ENCODE peak calls at places on chromosomes 12 and 14, in ten cellular contexts. F is CD8-positive, alpha-beta memory T cell; L is lung; D is mesenchymal stem cell; E is thyroid gland; X is testis; Q is neuronal stem cell; Z is ovary; Y is fibroblast of lung; M is psoas muscle. O is an unnamed sample.

GRCh38 chr12:26576266-26576665 is 256.7 kb downstream of the ITPR2 start:
- DNase-seq in F (no peak), D (no peak), M (no peak), Q (no peak), L (no peak), Z (no peak), X (no peak), E (no peak), Y (no peak), O (no peak)

GRCh38 chr12:96192926-96193573 is 1.1 kb upstream of the ELK3 start:
- DNase-seq in L (no peak), X (no peak), Y (no peak), Z (no peak), E (no peak), M (no peak), D (peak; percentile 7), F (no peak), Q (no peak), O (no peak)

GRCh38 chr12:49644620-49644994 is 21.2 kb downstream of the PRPF40B start:
- DNase-seq in Z (peak; percentile 83), Q (peak; percentile 63), D (peak; percentile 80), X (peak; percentile 90), L (peak; percentile 72), M (peak; percentile 87), Y (peak; percentile 79), F (peak; percentile 77), E (peak; percentile 85), O (peak; percentile 63)

GRCh38 chr12:18998343-18999270 is 130.9 kb upstream of the PLEKHA5 start:
- DNase-seq in E (peak; percentile 67), Y (peak; percentile 82), M (no peak), Q (no peak), X (no peak), L (peak; percentile 33), F (no peak), D (peak; percentile 85), Z (no peak), O (no peak)

GRCh38 chr14:79708991-79709390 is 502.3 kb downstream of the DIO2 start:
- DNase-seq in D (peak; percentile 18), L (no peak), Z (no peak), X (no peak), Q (no peak), Y (no peak), E (no peak), M (no peak), F (no peak), O (no peak)

GRCh38 chr12:93441111-93441616 is 583 bp downstream of the UBE2N start:
- DNase-seq in Y (no peak), F (peak; percentile 45), M (peak; percentile 65), D (peak; percentile 39), L (no peak), Q (peak; percentile 12), Z (no peak), X (peak; percentile 33), E (peak; percentile 27), O (no peak)

GRCh38 chr12:13986031-13986430 is 4.6 kb upstream of the GRIN2B start:
- DNase-seq in L (no peak), Z (no peak), E (no peak), F (no peak), X (no peak), Q (no peak), D (no peak), M (no peak), Y (no peak), O (no peak)

GRCh38 chr14:104546021-104546491 is 33.5 kb upstream of the C14orf180 start:
- DNase-seq in Y (no peak), L (no peak), X (no peak), Z (no peak), M (peak; percentile 26), Q (no peak), D (no peak), E (no peak), F (no peak), O (no peak)

GRCh38 chr14:58915646-58916045 is 272.8 kb upstream of the DAAM1 start:
- DNase-seq in Y (no peak), D (no peak), X (no peak), M (no peak), L (no peak), F (no peak), E (no peak), Q (no peak), Z (no peak), O (no peak)

GRCh38 chr12:54870048-54870447 is 15.7 kb downstream of the MUCL1 start:
- DNase-seq in L (no peak), E (no peak), Z (no peak), F (no peak), D (no peak), X (no peak), Y (no peak), Q (no peak), M (no peak), O (no peak)

GRCh38 chr12:55712700-55713415 is 3.0 kb upstream of the BLOC1S1 start:
- DNase-seq in X (no peak), D (no peak), F (no peak), Z (no peak), L (no peak), Y (no peak), Q (no peak), E (no peak), M (peak; percentile 43), O (no peak)

GRCh38 chr12:114853003-114853529 is 169.1 kb upstream of the TBX3 start:
- DNase-seq in Z (no peak), L (no peak), E (no peak), D (no peak), X (no peak), Q (no peak), F (no peak), M (no peak), Y (peak; percentile 78), O (no peak)

GRCh38 chr12:41701943-41702601 is 442.6 kb downstream of the GXYLT1 start:
- DNase-seq in Y (no peak), Q (no peak), X (no peak), M (no peak), Z (no peak), F (no peak), D (peak; percentile 6), L (no peak), E (no peak), O (no peak)

GRCh38 chr14:96461950-96462798 is 40.0 kb upstream of the PAPOLA start:
- DNase-seq in M (no peak), Y (no peak), X (no peak), L (no peak), E (no peak), Q (no peak), D (no peak), Z (no peak), F (no peak), O (no peak)

GRCh38 chr12:90770861-90771260 is 184.1 kb downstream of the CCER1 start:
- DNase-seq in D (no peak), F (no peak), E (no peak), Y (no peak), L (no peak), Q (no peak), Z (no peak), X (no peak), M (no peak), O (no peak)

GRCh38 chr12:128026696-128027574 is 240.0 kb upstream of the TMEM132C start:
- DNase-seq in Q (no peak), X (no peak), L (no peak), Y (no peak), M (no peak), Z (no peak), E (no peak), F (no peak), D (no peak), O (no peak)

DNA sequence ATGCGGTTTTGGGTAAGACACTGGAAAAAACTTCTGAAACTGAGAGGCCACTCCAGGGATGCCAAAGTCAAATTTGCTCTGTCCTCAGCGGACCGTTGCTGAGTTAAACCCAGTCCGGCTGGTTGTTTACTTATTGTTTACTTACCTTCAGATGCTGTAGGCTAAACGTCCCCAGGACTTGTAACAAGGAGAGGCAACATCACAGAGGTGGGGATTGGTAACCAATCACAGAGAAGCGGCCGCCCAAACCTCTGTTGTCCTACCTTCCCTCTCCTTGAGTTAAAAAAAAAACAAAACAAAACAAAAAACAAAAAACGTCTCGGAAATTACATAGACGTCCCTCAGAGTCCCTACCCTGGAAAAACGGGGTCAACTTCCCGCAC is 380 bp downstream of the ANO2 start:
- DNase-seq in M (no peak), L (no peak), D (no peak), Q (no peak), Z (no peak), X (no peak), F (no peak), Y (no peak), E (no peak), O (no peak)
- H3K4me3 ChIP-seq in M (peak overlapping the region; percentile 40), L (no peak overlapping the region), D (peak overlapping the region; percentile 57), Q (peak overlapping the region; percentile 88), Z (no peak overlapping the region), X (peak overlapping the region; percentile 49), F (no peak overlapping the region), Y (peak overlapping the region; percentile 29), E (peak overlapping the region; percentile 15), O (peak overlapping the region; percentile 90)

DNA sequence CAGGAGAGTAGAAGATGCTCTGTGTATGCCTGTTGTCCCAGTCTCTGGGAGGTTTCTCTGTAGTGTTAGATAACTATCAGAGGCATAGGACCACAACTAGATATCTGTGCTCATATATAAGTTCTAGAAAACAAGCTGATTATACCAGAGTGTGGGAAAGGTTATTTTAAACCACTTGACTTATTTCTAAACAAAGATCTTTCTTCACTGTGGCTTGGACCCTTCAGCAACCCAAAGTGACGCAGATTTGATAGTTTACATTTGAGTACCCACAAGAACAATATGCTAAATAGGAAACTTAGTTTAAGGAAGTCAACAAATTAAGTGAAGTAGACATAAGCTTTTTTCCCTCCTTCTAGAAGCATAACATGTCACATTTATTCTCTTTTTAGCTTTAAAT is 41.3 kb downstream of the RIC8B start:
- DNase-seq in M (no peak), Z (no peak), E (no peak), L (no peak), D (peak; percentile 71), F (no peak), Q (no peak), X (no peak), Y (peak; percentile 54), O (no peak)
- H3K27ac ChIP-seq in M (no peak overlapping the region), Z (no peak overlapping the region), E (no peak overlapping the region), L (no peak overlapping the region), D (no peak overlapping the region), F (no peak overlapping the region), Q (no peak overlapping the region), X (no peak overlapping the region), Y (no peak overlapping the region), O (no peak overlapping the region)

GRCh38 chr14:90649557-90650135 is 166.6 kb downstream of the TTC7B start:
- DNase-seq in E (no peak), F (no peak), X (no peak), L (no peak), Z (no peak), M (no peak), Q (no peak), D (no peak), Y (no peak), O (no peak)
- H3K36me3 ChIP-seq in E (no peaks in the 10 kb centered on the region), F (no peaks in the 10 kb centered on the region), X (no peaks in the 10 kb centered on the region), L (no peaks in the 10 kb centered on the region), Z (no peaks in the 10 kb centered on the region), M (no peaks in the 10 kb centered on the region), Q (peaks cover 34% of the 10 kb centered on the region), D (peaks cover 12% of the 10 kb centered on the region), Y (no peaks in the 10 kb centered on the region), O (no peaks in the 10 kb centered on the region)

DNA sequence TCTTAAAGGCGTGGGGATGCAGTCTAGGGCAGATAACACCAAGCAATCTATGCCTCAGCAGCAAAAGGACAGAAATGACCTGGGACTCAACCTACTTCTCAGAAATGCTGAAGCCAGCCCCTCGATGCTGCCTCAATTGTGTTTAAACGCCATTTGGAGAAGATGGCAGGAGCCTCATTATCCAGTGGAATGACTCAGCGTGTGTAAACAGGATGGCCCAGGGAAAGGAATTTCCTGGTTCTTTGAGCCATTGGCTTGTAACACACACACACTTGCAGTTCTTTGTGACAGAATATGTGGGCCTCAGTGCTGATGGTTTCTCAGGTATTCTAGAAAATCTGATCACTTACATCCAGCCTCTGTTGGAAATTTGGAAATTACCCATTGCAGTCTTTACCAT is 154.3 kb downstream of the NTF3 start:
- DNase-seq in E (no peak), Y (peak; percentile 13), Q (no peak), D (peak; percentile 59), F (no peak), L (no peak), X (no peak), M (no peak), Z (no peak), O (no peak)
- H3K4me3 ChIP-seq in E (no peak overlapping the region), Y (no peak overlapping the region), Q (no peak overlapping the region), D (no peak overlapping the region), F (no peak overlapping the region), L (no peak overlapping the region), X (no peak overlapping the region), M (no peak overlapping the region), Z (no peak overlapping the region), O (no peak overlapping the region)

O was measured in iPS DF 6.9.